ENCODE peak calls at places on chromosomes 12 and 14, in ten cellular contexts. One of them, this sample, is unnamed.

GRCh38 chr14:95915326-95915725 is 38.7 kb downstream of the TUNAR start:
- DNase-seq in mucosa of descending colon: no peak
- DNase-seq in neural progenitor cell: peak; percentile 37
- DNase-seq in GM13977: no peak
- DNase-seq in HFFc6: no peak
- DNase-seq in HFF-Myc: no peak
- DNase-seq in vagina: no peak
- DNase-seq in AG10803: no peak
- DNase-seq in left ventricle myocardium inferior: no peak
- DNase-seq in ascending aorta: no peak
- DNase-seq in this sample: no peak

GRCh38 chr12:125249066-125249824 is 184.0 kb downstream of the AACS start:
- DNase-seq in left ventricle myocardium inferior: no peak
- DNase-seq in vagina: no peak
- DNase-seq in mucosa of descending colon: no peak
- DNase-seq in HFFc6: no peak
- DNase-seq in ascending aorta: no peak
- DNase-seq in HFF-Myc: no peak
- DNase-seq in neural progenitor cell: no peak
- DNase-seq in AG10803: no peak
- DNase-seq in GM13977: no peak
- DNase-seq in this sample: no peak

GRCh38 chr12:77161944-77162343 is 96.6 kb upstream of the E2F7 start:
- DNase-seq in AG10803: no peak
- DNase-seq in ascending aorta: no peak
- DNase-seq in HFF-Myc: no peak
- DNase-seq in GM13977: no peak
- DNase-seq in vagina: no peak
- DNase-seq in mucosa of descending colon: no peak
- DNase-seq in HFFc6: no peak
- DNase-seq in left ventricle myocardium inferior: no peak
- DNase-seq in neural progenitor cell: peak; percentile 77
- DNase-seq in this sample: no peak

GRCh38 chr12:66061076-66061475 is 69.5 kb downstream of the LLPH start:
- DNase-seq in ascending aorta: no peak
- DNase-seq in GM13977: no peak
- DNase-seq in neural progenitor cell: no peak
- DNase-seq in left ventricle myocardium inferior: no peak
- DNase-seq in HFF-Myc: no peak
- DNase-seq in vagina: no peak
- DNase-seq in mucosa of descending colon: no peak
- DNase-seq in AG10803: no peak
- DNase-seq in HFFc6: no peak
- DNase-seq in this sample: no peak

GRCh38 chr12:104611671-104612070 is 154.9 kb downstream of the CHST11 start:
- DNase-seq in neural progenitor cell: no peak
- DNase-seq in left ventricle myocardium inferior: no peak
- DNase-seq in mucosa of descending colon: no peak
- DNase-seq in HFFc6: no peak
- DNase-seq in vagina: no peak
- DNase-seq in AG10803: no peak
- DNase-seq in HFF-Myc: no peak
- DNase-seq in GM13977: no peak
- DNase-seq in ascending aorta: no peak
- DNase-seq in this sample: no peak

GRCh38 chr12:67367843-67368242 is 98.7 kb downstream of the CAND1 start:
- DNase-seq in neural progenitor cell: no peak
- DNase-seq in ascending aorta: no peak
- DNase-seq in GM13977: no peak
- DNase-seq in AG10803: no peak
- DNase-seq in left ventricle myocardium inferior: no peak
- DNase-seq in mucosa of descending colon: no peak
- DNase-seq in HFFc6: no peak
- DNase-seq in HFF-Myc: no peak
- DNase-seq in vagina: no peak
- DNase-seq in this sample: no peak

GRCh38 chr14:72898448-72898847 is 4.5 kb upstream of the DPF3 start:
- DNase-seq in mucosa of descending colon: no peak
- DNase-seq in HFFc6: no peak
- DNase-seq in neural progenitor cell: no peak
- DNase-seq in HFF-Myc: no peak
- DNase-seq in left ventricle myocardium inferior: no peak
- DNase-seq in vagina: no peak
- DNase-seq in GM13977: no peak
- DNase-seq in ascending aorta: no peak
- DNase-seq in AG10803: no peak
- DNase-seq in this sample: no peak

GRCh38 chr14:87443787-87444186 is 549.2 kb downstream of the GALC start:
- DNase-seq in GM13977: no peak
- DNase-seq in left ventricle myocardium inferior: no peak
- DNase-seq in mucosa of descending colon: no peak
- DNase-seq in vagina: no peak
- DNase-seq in HFFc6: no peak
- DNase-seq in HFF-Myc: no peak
- DNase-seq in neural progenitor cell: no peak
- DNase-seq in ascending aorta: no peak
- DNase-seq in AG10803: no peak
- DNase-seq in this sample: no peak

GRCh38 chr14:34781242-34781641 is 66.8 kb upstream of the CFL2 start:
- DNase-seq in HFF-Myc: peak; percentile 41
- DNase-seq in AG10803: peak; percentile 85
- DNase-seq in vagina: no peak
- DNase-seq in HFFc6: peak; percentile 93
- DNase-seq in ascending aorta: no peak
- DNase-seq in GM13977: no peak
- DNase-seq in mucosa of descending colon: no peak
- DNase-seq in left ventricle myocardium inferior: no peak
- DNase-seq in neural progenitor cell: no peak
- DNase-seq in this sample: no peak

GRCh38 chr12:60498656-60499055 is 902.8 kb downstream of the SLC16A7 start:
- DNase-seq in ascending aorta: no peak
- DNase-seq in left ventricle myocardium inferior: no peak
- DNase-seq in vagina: no peak
- DNase-seq in HFF-Myc: no peak
- DNase-seq in neural progenitor cell: no peak
- DNase-seq in GM13977: no peak
- DNase-seq in mucosa of descending colon: no peak
- DNase-seq in HFFc6: no peak
- DNase-seq in AG10803: no peak
- DNase-seq in this sample: no peak

GRCh38 chr12:60489071-60489470 is 893.2 kb downstream of the SLC16A7 start:
- DNase-seq in AG10803: peak; percentile 4
- DNase-seq in vagina: no peak
- DNase-seq in HFFc6: no peak
- DNase-seq in neural progenitor cell: no peak
- DNase-seq in mucosa of descending colon: no peak
- DNase-seq in HFF-Myc: no peak
- DNase-seq in ascending aorta: no peak
- DNase-seq in left ventricle myocardium inferior: no peak
- DNase-seq in GM13977: no peak
- DNase-seq in this sample: no peak

GRCh38 chr12:60494249-60494648 is 898.4 kb downstream of the SLC16A7 start:
- DNase-seq in ascending aorta: no peak
- DNase-seq in HFFc6: peak; percentile 55
- DNase-seq in vagina: no peak
- DNase-seq in left ventricle myocardium inferior: no peak
- DNase-seq in HFF-Myc: peak; percentile 27
- DNase-seq in AG10803: peak; percentile 67
- DNase-seq in mucosa of descending colon: no peak
- DNase-seq in neural progenitor cell: peak; percentile 40
- DNase-seq in GM13977: peak; percentile 2
- DNase-seq in this sample: no peak
- TF ChIP-seq CTCF in ascending aorta: peak; percentile 46
- TF ChIP-seq CTCF in HFFc6: peak; percentile 89
- TF ChIP-seq CTCF in vagina: peak; percentile 28
- TF ChIP-seq CTCF in left ventricle myocardium inferior: peak; percentile 56
- TF ChIP-seq CTCF in HFF-Myc: peak; percentile 51
- TF ChIP-seq CTCF in AG10803: peak; percentile 84
- TF ChIP-seq CTCF in mucosa of descending colon: no peak
- TF ChIP-seq CTCF in neural progenitor cell: peak; percentile 60
- TF ChIP-seq CTCF in GM13977: peak; percentile 57
- TF ChIP-seq CTCF in this sample: peak; percentile 36

DNA sequence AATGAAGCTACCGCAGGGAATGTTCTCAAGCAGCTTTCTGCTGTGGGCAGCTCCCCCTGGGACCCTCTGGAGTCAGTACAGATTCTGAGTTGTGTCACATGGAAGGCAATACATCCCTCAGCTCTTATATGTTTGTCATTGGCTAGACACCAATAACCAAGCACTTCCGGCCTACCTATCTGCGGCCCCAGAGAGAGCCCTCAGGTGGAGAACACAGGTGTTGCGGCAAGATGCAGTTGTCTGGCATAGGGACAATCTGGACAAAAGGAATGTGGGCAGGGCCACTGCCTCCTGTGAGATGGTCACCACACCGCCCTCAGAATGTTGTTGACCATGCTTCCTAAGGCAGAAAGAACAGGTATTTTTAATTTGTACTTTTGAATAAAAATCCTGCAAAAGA is 118.7 kb downstream of the BRMS1L start:
- DNase-seq in HFFc6: no peak
- DNase-seq in HFF-Myc: no peak
- DNase-seq in vagina: no peak
- DNase-seq in mucosa of descending colon: no peak
- DNase-seq in AG10803: no peak
- DNase-seq in GM13977: peak; percentile 25
- DNase-seq in ascending aorta: no peak
- DNase-seq in neural progenitor cell: peak; percentile 43
- DNase-seq in left ventricle myocardium inferior: no peak
- DNase-seq in this sample: peak; percentile 24
- TF ChIP-seq CTCF in HFFc6: no peak
- TF ChIP-seq CTCF in HFF-Myc: peak; percentile 15
- TF ChIP-seq CTCF in vagina: no peak
- TF ChIP-seq CTCF in mucosa of descending colon: no peak
- TF ChIP-seq CTCF in AG10803: no peak
- TF ChIP-seq CTCF in GM13977: peak; percentile 43
- TF ChIP-seq CTCF in ascending aorta: no peak
- TF ChIP-seq CTCF in neural progenitor cell: peak; percentile 39
- TF ChIP-seq CTCF in left ventricle myocardium inferior: no peak
- TF ChIP-seq CTCF in this sample: no peak

GRCh38 chr14:47541652-47542051 is 133.8 kb downstream of the MDGA2 start:
- DNase-seq in left ventricle myocardium inferior: no peak
- DNase-seq in mucosa of descending colon: no peak
- DNase-seq in neural progenitor cell: peak; percentile 45
- DNase-seq in AG10803: no peak
- DNase-seq in ascending aorta: no peak
- DNase-seq in HFF-Myc: no peak
- DNase-seq in HFFc6: no peak
- DNase-seq in GM13977: no peak
- DNase-seq in vagina: no peak
- DNase-seq in this sample: no peak
- TF ChIP-seq CTCF in left ventricle myocardium inferior: no peak
- TF ChIP-seq CTCF in mucosa of descending colon: no peak
- TF ChIP-seq CTCF in neural progenitor cell: peak; percentile 9
- TF ChIP-seq CTCF in AG10803: no peak
- TF ChIP-seq CTCF in ascending aorta: no peak
- TF ChIP-seq CTCF in HFF-Myc: no peak
- TF ChIP-seq CTCF in HFFc6: no peak
- TF ChIP-seq CTCF in GM13977: no peak
- TF ChIP-seq CTCF in vagina: no peak
- TF ChIP-seq CTCF in this sample: no peak

DNA sequence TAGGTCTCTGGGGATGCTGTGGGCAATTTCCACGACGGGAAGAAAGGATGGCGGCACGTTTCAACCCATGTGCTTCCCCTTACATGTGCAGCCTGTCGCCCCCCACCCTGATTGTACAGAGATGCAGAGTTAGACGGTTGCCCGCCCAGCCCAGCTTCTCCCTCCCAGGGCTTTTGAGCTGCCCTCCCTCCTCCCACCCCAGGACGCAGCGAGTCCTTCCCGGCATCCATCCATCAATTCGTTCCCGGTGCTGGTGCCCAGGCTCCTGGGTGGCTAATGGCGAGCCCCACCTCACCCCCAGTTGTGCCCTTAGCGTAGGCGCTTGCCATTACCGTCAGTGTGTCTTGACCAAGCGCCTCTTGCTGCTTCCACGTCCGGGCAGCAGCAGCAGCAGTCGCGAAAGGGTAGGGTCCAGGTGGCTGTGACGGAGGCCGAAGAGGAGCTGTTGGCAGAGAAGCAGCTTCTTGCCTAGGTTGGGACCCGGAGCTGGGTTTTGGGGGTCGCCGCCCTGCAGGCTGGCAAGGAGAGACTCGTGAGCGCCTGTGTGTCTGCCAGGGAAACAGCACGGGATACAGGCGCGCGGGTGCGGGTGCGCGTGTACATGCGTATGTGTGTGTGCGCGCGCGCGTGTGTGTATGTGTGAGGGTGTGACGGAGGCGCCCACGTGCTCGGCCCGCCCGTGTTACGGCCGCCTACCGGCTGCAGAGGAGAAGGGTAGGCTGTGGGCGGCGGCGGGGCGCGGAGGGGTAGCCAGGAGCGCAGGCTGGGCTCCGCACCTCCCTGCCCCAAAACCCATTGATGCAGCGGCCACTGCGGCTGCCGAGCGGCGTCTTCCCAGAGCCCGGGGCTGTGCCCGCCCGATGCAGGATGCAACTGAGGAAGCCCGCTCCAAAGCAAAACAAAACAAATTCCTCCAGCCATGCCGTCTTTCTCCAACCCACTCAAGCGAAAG is at the start of gene SLC6A15:
- DNase-seq in ascending aorta: no peak
- DNase-seq in GM13977: peak; percentile 33
- DNase-seq in vagina: peak; percentile 92
- DNase-seq in left ventricle myocardium inferior: no peak
- DNase-seq in AG10803: peak; percentile 75
- DNase-seq in neural progenitor cell: peak; percentile 90
- DNase-seq in mucosa of descending colon: peak; percentile 52
- DNase-seq in HFFc6: no peak
- DNase-seq in HFF-Myc: peak; percentile 49
- DNase-seq in this sample: peak; percentile 25
- TF ChIP-seq CTCF in ascending aorta: no peak
- TF ChIP-seq CTCF in GM13977: no peak
- TF ChIP-seq CTCF in vagina: peak; percentile 27
- TF ChIP-seq CTCF in left ventricle myocardium inferior: peak; percentile 19
- TF ChIP-seq CTCF in AG10803: peak; percentile 36
- TF ChIP-seq CTCF in neural progenitor cell: peak; percentile 57
- TF ChIP-seq CTCF in mucosa of descending colon: no peak
- TF ChIP-seq CTCF in HFFc6: peak; percentile 35
- TF ChIP-seq CTCF in HFF-Myc: peak; percentile 52
- TF ChIP-seq CTCF in this sample: no peak

GRCh38 chr14:20195911-20196310 is 5.2 kb downstream of the OR11G2 start:
- DNase-seq in HFF-Myc: no peak
- DNase-seq in left ventricle myocardium inferior: no peak
- DNase-seq in ascending aorta: no peak
- DNase-seq in AG10803: no peak
- DNase-seq in GM13977: no peak
- DNase-seq in mucosa of descending colon: no peak
- DNase-seq in neural progenitor cell: no peak
- DNase-seq in vagina: no peak
- DNase-seq in HFFc6: no peak
- DNase-seq in this sample: no peak
- TF ChIP-seq CTCF in HFF-Myc: no peak
- TF ChIP-seq CTCF in left ventricle myocardium inferior: no peak
- TF ChIP-seq CTCF in ascending aorta: no peak
- TF ChIP-seq CTCF in AG10803: no peak
- TF ChIP-seq CTCF in GM13977: no peak
- TF ChIP-seq CTCF in mucosa of descending colon: no peak
- TF ChIP-seq CTCF in neural progenitor cell: no peak
- TF ChIP-seq CTCF in vagina: no peak
- TF ChIP-seq CTCF in HFFc6: no peak
- TF ChIP-seq CTCF in this sample: no peak